ENCODE peak calls at places on chromosome 7, in eight cellular contexts. F, H, P, B, L, R, A and O are unnamed samples.
A peak's percentile ranks its signal among the peaks of the same experiment; 100 is the strongest.

GRCh38 chr7:73865738-73866445 is 4.9 kb downstream of the TMEM270 start:
- DNase-seq in R (no peak), F (no peak), L (peak; percentile 73), A (peak; percentile 64), H (no peak), B (no peak), P (no peak), O (no peak)

GRCh38 chr7:96135241-96135640 is 186.7 kb downstream of the SLC25A13 start:
- DNase-seq in A (no peak), P (no peak), H (no peak), R (no peak), L (no peak), F (no peak), B (no peak), O (no peak)

GRCh38 chr7:107387077-107387476 is 82.8 kb upstream of the GPR22 start:
- DNase-seq in R (no peak), A (peak; percentile 50), B (no peak), F (no peak), H (no peak), L (peak; percentile 45), P (no peak), O (peak; percentile 36)

GRCh38 chr7:106781007-106781406 is 84.1 kb upstream of the PIK3CG start:
- DNase-seq in P (no peak), R (no peak), L (no peak), B (no peak), A (no peak), H (no peak), F (no peak), O (no peak)

GRCh38 chr7:46835556-46835955 is 746.4 kb downstream of the TNS3 start:
- DNase-seq in H (no peak), F (no peak), B (no peak), A (no peak), P (no peak), R (no peak), L (peak; percentile 4), O (no peak)

GRCh38 chr7:17638727-17639126 is 301.6 kb downstream of the SNX13 start:
- DNase-seq in P (no peak), L (peak; percentile 39), B (no peak), R (no peak), H (no peak), F (no peak), A (no peak), O (no peak)

GRCh38 chr7:45660201-45660900 is 86.2 kb downstream of the ADCY1 start:
- DNase-seq in B (no peak), F (no peak), P (no peak), R (no peak), H (no peak), A (no peak), L (no peak), O (no peak)

GRCh38 chr7:102883098-102883860 is 29.5 kb upstream of the LRRC17 start:
- DNase-seq in B (no peak), A (peak; percentile 83), F (no peak), R (no peak), P (no peak), H (no peak), L (peak; percentile 62), O (no peak)

GRCh38 chr7:157660971-157661610 is 324.3 kb downstream of the DNAJB6 start:
- DNase-seq in A (no peak), R (no peak), B (no peak), H (no peak), F (no peak), P (no peak), L (no peak), O (no peak)

GRCh38 chr7:133344275-133344674 is 91.4 kb downstream of the EXOC4 start:
- DNase-seq in H (no peak), A (peak; percentile 6), P (no peak), B (no peak), F (no peak), R (no peak), L (peak; percentile 49), O (no peak)

GRCh38 chr7:159141159-159141558 is 3.5 kb downstream of the VIPR2 start:
- DNase-seq in F (no peak), H (no peak), A (no peak), P (no peak), B (no peak), R (no peak), L (no peak), O (no peak)

GRCh38 chr7:122886357-122887081 is at the start of gene CADPS2:
- DNase-seq in A (peak; percentile 90), R (no peak), P (peak; percentile 56), B (no peak), L (peak; percentile 87), F (peak; percentile 71), H (peak; percentile 47), O (peak; percentile 84)

GRCh38 chr7:3300221-3300650 is 816 bp upstream of the SDK1 start:
- DNase-seq in H (no peak), R (no peak), L (no peak), P (no peak), B (no peak), F (no peak), A (no peak), O (no peak)

GRCh38 chr7:131072505-131073091 is 255.1 kb upstream of the MKLN1 start:
- DNase-seq in H (no peak), B (no peak), R (no peak), A (peak; percentile 38), F (no peak), P (no peak), L (peak; percentile 54), O (no peak)

GRCh38 chr7:33892945-33893344 is 12.4 kb upstream of the BMPER start:
- DNase-seq in F (no peak), A (no peak), P (no peak), R (no peak), B (no peak), H (no peak), L (peak; percentile 61), O (peak; percentile 19)

GRCh38 chr7:92614586-92615237 is 24.5 kb upstream of the FAM133B start:
- DNase-seq in H (no peak), F (no peak), A (no peak), B (no peak), L (peak; percentile 59), R (no peak), P (no peak), O (no peak)

GRCh38 chr7:68640103-68640502 is 958.2 kb upstream of the AUTS2 start:
- DNase-seq in A (no peak), B (no peak), F (no peak), R (no peak), L (no peak), H (no peak), P (no peak), O (no peak)

GRCh38 chr7:37786741-37787569 is 61.4 kb upstream of the NME8 start:
- DNase-seq in B (no peak), A (no peak), P (no peak), F (no peak), L (no peak), H (peak; percentile 74), R (no peak), O (no peak)

GRCh38 chr7:81744389-81744788 is 25.5 kb downstream of the HGF start:
- DNase-seq in B (no peak), R (no peak), H (no peak), F (no peak), P (no peak), L (no peak), A (no peak), O (no peak)

GRCh38 chr7:125857606-125858005 is 928.0 kb upstream of the POT1 start:
- DNase-seq in A (peak; percentile 77), H (no peak), F (no peak), P (no peak), L (no peak), R (no peak), B (no peak), O (no peak)

GRCh38 chr7:158527038-158527437 is 60.6 kb downstream of the PTPRN2 start:
- DNase-seq in A (no peak), L (no peak), F (no peak), H (no peak), P (no peak), R (no peak), B (no peak), O (no peak)

GRCh38 chr7:151837285-151838042 is 39.5 kb downstream of the PRKAG2 start:
- DNase-seq in R (no peak), A (no peak), P (no peak), L (no peak), F (no peak), B (no peak), H (no peak), O (no peak)

GRCh38 chr7:93015193-93016084 is 102.3 kb downstream of the SAMD9 start:
- DNase-seq in L (peak; percentile 72), P (no peak), H (no peak), R (no peak), F (no peak), B (no peak), A (peak; percentile 74), O (no peak)

GRCh38 chr7:87507446-87507845 is 32.0 kb upstream of the ABCB4 start:
- DNase-seq in A (no peak), F (no peak), L (no peak), R (no peak), B (no peak), H (no peak), P (no peak), O (no peak)

GRCh38 chr7:99499356-99499712 is 747 bp downstream of the ZNF394 start:
- DNase-seq in F (no peak), P (no peak), A (peak; percentile 4), B (peak; percentile 39), R (peak; percentile 54), H (no peak), L (no peak), O (no peak)
- H3K4me3 ChIP-seq in F (peak overlapping the region; percentile 85), P (peak overlapping the region; percentile 57), A (peak overlapping the region; percentile 99), B (peak overlapping the region; percentile 99), R (peak overlapping the region; percentile 95), H (peak overlapping the region; percentile 76), L (peak overlapping the region; percentile 99), O (peak overlapping the region; percentile 80)

GRCh38 chr7:66403562-66403961 is 198.4 kb downstream of the TPST1 start:
- DNase-seq in L (no peak), F (no peak), P (no peak), A (no peak), R (no peak), H (no peak), B (no peak), O (no peak)
- H3K4me3 ChIP-seq in L (no peak overlapping the region), F (no peak overlapping the region), P (no peak overlapping the region), A (no peak overlapping the region), R (no peak overlapping the region), H (no peak overlapping the region), B (no peak overlapping the region), O (no peak overlapping the region)

DNA sequence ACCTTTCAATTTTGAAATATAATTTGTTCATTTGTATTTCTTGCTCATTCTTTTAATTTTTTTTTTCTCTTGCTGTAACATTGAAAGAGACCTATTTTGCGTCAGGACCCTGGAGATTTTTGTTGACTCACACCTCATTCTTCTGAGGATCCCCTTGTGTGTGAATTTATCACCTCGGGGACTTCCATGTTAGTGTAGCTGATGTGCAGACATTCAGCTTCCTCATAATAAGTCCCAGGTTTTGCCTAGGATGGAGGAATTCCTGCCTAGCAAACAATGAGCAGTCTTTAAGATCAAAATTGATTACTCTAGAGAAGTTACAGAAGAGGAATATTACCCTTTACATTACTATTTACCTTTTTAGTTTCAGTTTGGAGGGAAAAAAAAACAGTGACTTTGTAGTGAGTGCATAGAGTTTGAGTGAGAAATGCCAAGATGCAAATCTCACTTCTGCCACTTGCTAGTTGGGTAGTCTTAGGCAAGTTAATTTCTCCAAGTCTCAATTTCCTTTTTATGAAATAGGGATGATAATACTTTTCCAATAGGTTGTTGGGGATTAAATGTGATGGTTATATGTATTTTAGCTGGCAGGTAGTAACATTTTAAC is 14.3 kb downstream of the TES start:
- DNase-seq in R (no peak), F (no peak), H (no peak), A (no peak), B (no peak), P (no peak), L (no peak), O (no peak)
- H3K4me3 ChIP-seq in R (no peak overlapping the region), F (no peak overlapping the region), H (peak overlapping the region; percentile 34), A (no peak overlapping the region), B (peak overlapping the region; percentile 5), P (no peak overlapping the region), L (no peak overlapping the region), O (no peak overlapping the region)

GRCh38 chr7:70380315-70381027 is 751.5 kb upstream of the GALNT17 start:
- DNase-seq in R (no peak), F (no peak), P (peak; percentile 24), B (no peak), H (no peak), A (no peak), L (no peak), O (peak; percentile 49)
- H3K4me3 ChIP-seq in R (no peak overlapping the region), F (no peak overlapping the region), P (no peak overlapping the region), B (no peak overlapping the region), H (no peak overlapping the region), A (no peak overlapping the region), L (no peak overlapping the region), O (no peak overlapping the region)